ENCODE peak calls at places on chromosomes 1 and 21, in ten cellular contexts. One of them, this sample, is unnamed.

GRCh38 chr1:67019121-67019520 is 34.8 kb downstream of the SLC35D1 start:
- DNase-seq in NCI-H1105 treated with DMSO at 0.1 percent for 48 hours: no peak
- DNase-seq in adrenal gland: no peak
- DNase-seq in H54: no peak
- DNase-seq in epithelial cell of esophagus: no peak
- DNase-seq in mesothelial cell of epicardium: no peak
- DNase-seq in activated CD4-positive, alpha-beta T cell treated with anti-CD3 and anti-CD28 coated beads, Interleukin-2, amount 50 U/mL, for 24 hours: no peak
- DNase-seq in heart right ventricle: no peak
- DNase-seq in HTR-8/SVneo: no peak
- DNase-seq in AG04449: no peak
- DNase-seq in this sample: no peak

GRCh38 chr1:202179828-202180750 is 13.5 kb upstream of the LGR6 start:
- DNase-seq in NCI-H1105 treated with DMSO at 0.1 percent for 48 hours: no peak
- DNase-seq in adrenal gland: no peak
- DNase-seq in H54: no peak
- DNase-seq in epithelial cell of esophagus: no peak
- DNase-seq in mesothelial cell of epicardium: no peak
- DNase-seq in activated CD4-positive, alpha-beta T cell treated with anti-CD3 and anti-CD28 coated beads, Interleukin-2, amount 50 U/mL, for 24 hours: no peak
- DNase-seq in heart right ventricle: no peak
- DNase-seq in HTR-8/SVneo: no peak
- DNase-seq in AG04449: no peak
- DNase-seq in this sample: no peak

GRCh38 chr1:223844521-223844961 is 1.2 kb downstream of the TP53BP2 start:
- DNase-seq in NCI-H1105 treated with DMSO at 0.1 percent for 48 hours: no peak
- DNase-seq in adrenal gland: no peak
- DNase-seq in H54: no peak
- DNase-seq in epithelial cell of esophagus: peak; percentile 39
- DNase-seq in mesothelial cell of epicardium: no peak
- DNase-seq in activated CD4-positive, alpha-beta T cell treated with anti-CD3 and anti-CD28 coated beads, Interleukin-2, amount 50 U/mL, for 24 hours: no peak
- DNase-seq in heart right ventricle: no peak
- DNase-seq in HTR-8/SVneo: no peak
- DNase-seq in AG04449: no peak
- DNase-seq in this sample: no peak

GRCh38 chr21:33924766-33925100 is 9.1 kb upstream of the ATP5PO start:
- DNase-seq in NCI-H1105 treated with DMSO at 0.1 percent for 48 hours: no peak
- DNase-seq in adrenal gland: no peak
- DNase-seq in H54: no peak
- DNase-seq in epithelial cell of esophagus: peak; percentile 69
- DNase-seq in mesothelial cell of epicardium: no peak
- DNase-seq in activated CD4-positive, alpha-beta T cell treated with anti-CD3 and anti-CD28 coated beads, Interleukin-2, amount 50 U/mL, for 24 hours: no peak
- DNase-seq in heart right ventricle: no peak
- DNase-seq in HTR-8/SVneo: no peak
- DNase-seq in AG04449: no peak
- DNase-seq in this sample: no peak

GRCh38 chr1:220462756-220463155 is 65.2 kb upstream of the MARK1 start:
- DNase-seq in NCI-H1105 treated with DMSO at 0.1 percent for 48 hours: no peak
- DNase-seq in adrenal gland: no peak
- DNase-seq in H54: no peak
- DNase-seq in epithelial cell of esophagus: peak; percentile 18
- DNase-seq in mesothelial cell of epicardium: no peak
- DNase-seq in activated CD4-positive, alpha-beta T cell treated with anti-CD3 and anti-CD28 coated beads, Interleukin-2, amount 50 U/mL, for 24 hours: no peak
- DNase-seq in heart right ventricle: no peak
- DNase-seq in HTR-8/SVneo: no peak
- DNase-seq in AG04449: no peak
- DNase-seq in this sample: peak; percentile 27

GRCh38 chr21:45615145-45615711 is 28.3 kb upstream of the PCBP3 start:
- DNase-seq in NCI-H1105 treated with DMSO at 0.1 percent for 48 hours: no peak
- DNase-seq in adrenal gland: no peak
- DNase-seq in H54: no peak
- DNase-seq in epithelial cell of esophagus: no peak
- DNase-seq in mesothelial cell of epicardium: no peak
- DNase-seq in activated CD4-positive, alpha-beta T cell treated with anti-CD3 and anti-CD28 coated beads, Interleukin-2, amount 50 U/mL, for 24 hours: peak; percentile 79
- DNase-seq in heart right ventricle: no peak
- DNase-seq in HTR-8/SVneo: no peak
- DNase-seq in AG04449: no peak
- DNase-seq in this sample: no peak

GRCh38 chr1:38775175-38775845 is 84.3 kb downstream of the RRAGC start:
- DNase-seq in NCI-H1105 treated with DMSO at 0.1 percent for 48 hours: no peak
- DNase-seq in adrenal gland: no peak
- DNase-seq in H54: no peak
- DNase-seq in epithelial cell of esophagus: no peak
- DNase-seq in mesothelial cell of epicardium: no peak
- DNase-seq in activated CD4-positive, alpha-beta T cell treated with anti-CD3 and anti-CD28 coated beads, Interleukin-2, amount 50 U/mL, for 24 hours: no peak
- DNase-seq in heart right ventricle: no peak
- DNase-seq in HTR-8/SVneo: no peak
- DNase-seq in AG04449: no peak
- DNase-seq in this sample: no peak

GRCh38 chr1:183355797-183356196 is 62.4 kb downstream of the NMNAT2 start:
- DNase-seq in NCI-H1105 treated with DMSO at 0.1 percent for 48 hours: no peak
- DNase-seq in adrenal gland: no peak
- DNase-seq in H54: no peak
- DNase-seq in epithelial cell of esophagus: no peak
- DNase-seq in mesothelial cell of epicardium: no peak
- DNase-seq in activated CD4-positive, alpha-beta T cell treated with anti-CD3 and anti-CD28 coated beads, Interleukin-2, amount 50 U/mL, for 24 hours: no peak
- DNase-seq in heart right ventricle: no peak
- DNase-seq in HTR-8/SVneo: no peak
- DNase-seq in AG04449: no peak
- DNase-seq in this sample: no peak

GRCh38 chr1:228060458-228061190 is 21.9 kb upstream of the ARF1 start:
- DNase-seq in NCI-H1105 treated with DMSO at 0.1 percent for 48 hours: no peak
- DNase-seq in adrenal gland: no peak
- DNase-seq in H54: no peak
- DNase-seq in epithelial cell of esophagus: no peak
- DNase-seq in mesothelial cell of epicardium: no peak
- DNase-seq in activated CD4-positive, alpha-beta T cell treated with anti-CD3 and anti-CD28 coated beads, Interleukin-2, amount 50 U/mL, for 24 hours: no peak
- DNase-seq in heart right ventricle: no peak
- DNase-seq in HTR-8/SVneo: no peak
- DNase-seq in AG04449: no peak
- DNase-seq in this sample: no peak

This sample was measured in NCI-H2171.